ENCODE peak calls at places on chromosomes 5 and 9, in four cellular contexts. A is WTC11, L is K562, Y is HepG2. E is an unnamed sample.

GRCh38 chr5:177183142-177183541 is 49.6 kb downstream of the NSD1 start:
- DNase-seq in L (no peak), A (no peak), Y (no peak), E (no peak)

GRCh38 chr9:7223981-7224380 is 466.2 kb downstream of the KDM4C start:
- DNase-seq in L (no peak), A (no peak), Y (no peak), E (no peak)

GRCh38 chr5:113221294-113222176 is 213.3 kb downstream of the TSSK1B start:
- DNase-seq in L (no peak), A (no peak), Y (no peak), E (no peak)

GRCh38 chr5:163444526-163444925 is 7.1 kb downstream of the CCNG1 start:
- DNase-seq in A (no peak), Y (no peak), L (no peak), E (no peak)

GRCh38 chr5:79346420-79346824 is 110.5 kb downstream of the JMY start:
- DNase-seq in Y (no peak), L (peak), A (no peak), E (no peak)

GRCh38 chr9:116467740-116468351 is 219.3 kb upstream of the TRIM32 start:
- DNase-seq in Y (no peak), A (no peak), L (no peak), E (no peak)

GRCh38 chr9:114400219-114400618 is 12.4 kb upstream of the AKNA start:
- DNase-seq in A (no peak), L (no peak), Y (no peak), E (no peak)

GRCh38 chr5:9207820-9208418 is 338.0 kb downstream of the SEMA5A start:
- DNase-seq in L (peak), Y (peak), A (no peak), E (no peak)

GRCh38 chr5:88955403-88955802 is 72.4 kb upstream of the MEF2C start:
- DNase-seq in A (peak), Y (no peak), L (no peak), E (no peak)

GRCh38 chr9:127805620-127806019 is 2.9 kb downstream of the FPGS start:
- DNase-seq in L (peak), Y (peak), A (peak), E (peak)

GRCh38 chr5:119220576-119221197 is 135.1 kb upstream of the TNFAIP8 start:
- DNase-seq in A (no peak), Y (no peak), L (no peak), E (no peak)

GRCh38 chr9:98045234-98046160 is 11.0 kb upstream of the NANS start:
- DNase-seq in L (peak), Y (peak), A (no peak), E (no peak)

GRCh38 chr9:38229123-38229829 is 160.2 kb upstream of the SHB start:
- DNase-seq in L (no peak), A (no peak), Y (no peak), E (no peak)

GRCh38 chr5:179700401-179700918 is 1.7 kb downstream of the CANX start:
- DNase-seq in L (peak), Y (peak), A (no peak), E (no peak)

GRCh38 chr5:72556351-72557146 is 49.3 kb upstream of the ZNF366 start:
- DNase-seq in A (peak), L (no peak), Y (peak), E (no peak)

GRCh38 chr5:8944005-8944404 is 601.9 kb downstream of the SEMA5A start:
- DNase-seq in Y (no peak), L (no peak), A (no peak), E (no peak)

GRCh38 chr9:18606831-18607230 is 132.9 kb downstream of the ADAMTSL1 start:
- DNase-seq in A (peak), L (no peak), Y (no peak), E (no peak)

GRCh38 chr5:172145870-172146747 is 41.9 kb downstream of the STK10 start:
- DNase-seq in L (no peak), A (no peak), Y (no peak), E (no peak)

DNA sequence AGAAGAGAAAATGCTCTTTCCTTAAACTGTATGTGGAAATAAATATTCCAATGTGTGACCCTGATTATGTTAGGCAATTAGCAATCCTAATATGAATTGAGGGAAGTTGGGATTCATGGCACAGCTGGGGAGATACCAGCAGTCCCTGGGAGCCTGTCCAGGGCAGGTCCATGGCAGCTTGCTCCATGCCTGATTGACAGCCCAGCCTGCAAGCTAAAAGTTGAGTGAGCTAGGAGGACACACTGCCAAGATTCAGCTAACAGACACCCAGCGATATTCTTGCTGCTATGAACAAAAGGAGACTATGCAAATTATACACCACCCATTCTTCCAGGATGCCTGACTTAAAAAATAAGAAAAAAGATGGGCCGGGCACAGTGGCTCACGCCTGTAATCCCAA is 6.2 kb downstream of the TGFBI start:
- DNase-seq in L (no peak), A (no peak), Y (no peak), E (no peak)
- TF ChIP-seq SP1 in L (no peak), A (no peak), Y (no peak), E (no peak)

GRCh38 chr5:144060598-144060997 is 109.9 kb downstream of the YIPF5 start:
- DNase-seq in Y (no peak), A (no peak), L (no peak), E (no peak)
- TF ChIP-seq ELF4 in Y (no peak), A (no peak), L (no peak), E (no peak)

DNA sequence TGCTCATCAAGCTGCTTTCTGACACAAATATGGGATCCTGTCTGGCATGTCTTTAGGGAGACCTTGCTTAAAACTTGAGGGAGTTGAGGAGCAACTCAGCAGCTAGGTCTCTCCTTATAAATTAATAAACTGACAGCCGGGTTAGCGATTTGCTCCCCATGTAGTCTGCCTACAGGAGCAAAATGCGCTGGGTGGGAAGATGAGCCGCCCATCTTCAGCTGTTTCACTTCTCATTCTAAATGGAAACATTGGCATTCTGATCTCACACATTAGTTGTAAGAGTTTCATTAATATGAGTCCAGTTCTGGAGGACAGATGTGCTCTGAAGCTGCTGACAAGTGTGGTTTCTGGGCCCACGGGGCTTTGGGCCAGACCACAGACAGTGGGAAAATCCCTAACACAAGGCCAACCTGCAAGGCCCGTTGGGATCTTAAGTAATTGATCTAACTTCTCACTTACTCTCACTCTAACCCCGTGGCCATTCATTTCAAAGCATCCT is 197.0 kb downstream of the MCTP1 start:
- DNase-seq in L (no peak), A (no peak), Y (no peak), E (no peak)
- TF ChIP-seq SP1 in L (no peak), A (no peak), Y (no peak), E (no peak)

GRCh38 chr5:10424124-10424731 is 17.5 kb upstream of the ROPN1L start:
- DNase-seq in Y (peak), A (peak), L (peak), E (peak)
- TF ChIP-seq ELF4 in Y (no peak), A (no peak), L (no peak), E (no peak)

GRCh38 chr5:173455599-173455957 is 127.4 kb upstream of the STC2 start:
- DNase-seq in A (no peak), Y (no peak), L (no peak), E (no peak)

GRCh38 chr5:173456751-173457171 is 128.5 kb upstream of the STC2 start:
- DNase-seq in L (no peak), A (no peak), Y (no peak), E (no peak)

GRCh38 chr5:173454381-173454763 is 126.2 kb upstream of the STC2 start:
- DNase-seq in L (peak), A (no peak), Y (peak), E (no peak)

GRCh38 chr5:173453167-173453566 is 125.0 kb upstream of the STC2 start:
- DNase-seq in A (no peak), Y (no peak), L (no peak), E (no peak)

DNA sequence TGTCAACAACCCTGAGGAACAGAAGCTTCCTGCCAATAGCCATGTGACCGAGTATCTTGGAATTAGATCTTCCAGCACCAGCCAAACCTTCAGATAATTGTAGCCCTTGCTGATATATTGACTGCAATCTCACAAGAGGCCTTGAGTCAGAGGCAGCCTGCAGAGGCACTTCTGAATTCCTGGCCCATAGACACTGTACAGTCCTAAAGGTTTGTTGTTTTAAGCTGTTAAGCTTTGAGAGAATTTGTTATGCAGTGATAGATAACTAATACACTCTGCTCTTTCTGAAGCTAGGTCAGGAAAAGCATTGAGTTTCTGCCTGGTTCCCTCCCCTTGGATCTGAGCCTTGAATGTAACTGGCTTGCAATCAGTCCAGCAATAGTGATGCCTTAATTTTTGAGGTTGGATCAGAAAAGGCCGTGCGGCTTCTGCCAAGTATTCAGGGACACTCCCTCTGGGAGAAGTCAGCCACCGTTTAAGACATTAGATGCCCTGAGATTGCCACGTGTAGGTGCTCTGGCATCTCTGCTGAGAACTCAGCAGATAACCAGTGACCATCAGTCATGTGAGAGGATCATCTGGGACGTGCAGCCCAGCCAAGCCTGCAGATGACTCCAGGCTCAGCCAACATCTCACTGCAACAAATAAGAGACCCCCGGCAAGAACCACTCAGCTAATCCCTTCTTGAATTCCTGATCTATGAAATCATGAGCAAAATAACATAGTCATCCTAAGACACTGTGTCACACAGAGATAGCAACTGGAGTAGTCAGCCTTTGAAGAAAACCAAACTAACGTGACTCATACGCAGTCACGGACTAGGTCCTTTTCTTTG is 126.8 kb upstream of the STC2 start:
- DNase-seq in Y (peak), A (no peak), L (peak), E (no peak)
- TF ChIP-seq SP1 in Y (no peak), A (no peak), L (no peak), E (no peak)

DNA sequence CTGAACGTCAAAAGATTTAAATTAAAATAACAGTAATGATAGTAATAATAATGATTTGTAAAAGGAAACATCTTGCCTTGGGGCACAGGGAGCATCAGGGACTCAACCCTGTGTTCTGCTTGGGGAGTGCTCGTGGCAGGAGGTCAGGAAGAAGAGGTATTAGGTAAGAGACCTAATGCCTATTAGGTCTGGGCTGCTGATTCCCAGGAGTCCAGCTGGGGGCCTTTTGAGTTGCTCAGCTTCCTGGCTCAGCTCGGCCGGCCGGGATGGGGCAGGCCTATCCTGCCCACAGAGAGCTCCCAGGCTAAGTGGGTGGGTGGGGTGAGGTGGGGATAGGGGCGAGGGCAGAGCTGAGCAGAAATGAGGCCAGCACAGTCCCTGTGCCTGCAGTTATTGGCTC is 17.5 kb downstream of the LMX1B start:
- DNase-seq in A (no peak), Y (no peak), L (no peak), E (no peak)
- TF ChIP-seq ELF4 in A (no peak), Y (no peak), L (no peak), E (no peak)

GRCh38 chr9:109990541-109990940 is 210.5 kb downstream of the PALM2AKAP2 start:
- DNase-seq in Y (no peak), A (no peak), L (no peak), E (no peak)
- TF ChIP-seq SP1 in Y (no peak), A (no peak), L (no peak), E (no peak)

DNA sequence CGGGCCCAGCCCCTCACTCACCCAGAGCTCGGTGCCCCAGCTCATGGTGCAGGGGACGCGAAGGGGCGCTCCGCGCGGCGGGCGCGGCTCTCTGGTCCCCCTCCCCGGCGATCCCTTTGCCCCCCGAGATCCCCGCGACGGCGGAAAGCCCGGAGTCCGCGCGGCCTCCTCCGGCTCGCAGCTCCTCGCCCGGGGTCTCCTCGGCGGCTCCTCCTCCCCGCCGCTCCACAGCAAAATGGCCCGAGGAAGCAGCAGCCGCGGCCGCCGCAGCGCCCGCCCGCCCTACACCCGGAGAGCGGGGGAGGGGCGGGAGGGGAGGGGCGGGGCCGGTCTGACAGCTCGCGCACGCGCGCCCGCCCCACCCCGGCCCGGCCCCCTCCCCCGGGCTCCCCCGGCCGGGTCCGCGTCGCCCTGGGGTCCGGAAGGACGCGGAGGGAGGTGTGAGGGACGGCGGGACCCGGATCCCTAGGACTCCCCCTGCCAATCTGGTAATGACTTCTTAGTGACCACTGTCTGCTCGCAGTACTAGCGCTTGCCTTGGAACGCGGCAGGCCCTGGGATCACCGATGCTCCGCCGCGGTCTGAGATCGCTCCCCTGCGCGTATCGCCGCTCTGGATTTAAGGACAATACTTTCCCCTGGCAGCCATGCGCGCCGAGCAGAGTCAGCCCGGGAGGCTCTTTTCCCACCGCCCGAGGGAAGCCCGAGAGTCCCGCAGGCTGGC is at the start of gene FNBP1:
- DNase-seq in A (peak), L (peak), Y (peak), E (peak)
- TF ChIP-seq ELF4 in A (no peak), L (no peak), Y (no peak), E (no peak)

GRCh38 chr9:89189215-89189614 is 10.6 kb upstream of the SHC3 start:
- DNase-seq in Y (no peak), L (no peak), A (no peak), E (no peak)

GRCh38 chr9:89185980-89186379 is 7.4 kb upstream of the SHC3 start:
- DNase-seq in A (peak), L (peak), Y (no peak), E (peak)

GRCh38 chr9:89187541-89187940 is 8.9 kb upstream of the SHC3 start:
- DNase-seq in Y (no peak), L (no peak), A (no peak), E (no peak)

GRCh38 chr9:89191004-89191403 is 12.4 kb upstream of the SHC3 start:
- DNase-seq in A (no peak), L (no peak), Y (peak), E (no peak)

DNA sequence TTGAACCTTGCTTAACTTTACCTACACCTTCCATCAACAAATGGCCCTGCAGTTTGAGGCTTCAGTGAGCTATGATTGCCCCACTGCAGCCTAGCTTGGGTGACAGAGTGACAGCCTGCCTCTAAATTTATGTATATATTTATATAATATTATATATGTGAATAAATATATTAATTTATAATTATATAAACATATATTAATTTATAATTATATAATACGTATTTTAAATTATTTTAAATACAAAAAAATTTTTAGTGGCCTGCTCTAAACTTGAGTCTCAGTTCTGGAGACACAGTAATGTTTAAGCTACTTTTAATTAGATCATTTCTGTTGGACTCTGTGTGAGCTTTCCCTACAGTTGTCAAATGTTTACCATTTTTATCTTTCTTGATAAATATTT is 9.3 kb upstream of the SHC3 start:
- DNase-seq in Y (no peak), L (no peak), A (no peak), E (no peak)
- TF ChIP-seq SP1 in Y (no peak), L (no peak), A (no peak), E (no peak)

DNA sequence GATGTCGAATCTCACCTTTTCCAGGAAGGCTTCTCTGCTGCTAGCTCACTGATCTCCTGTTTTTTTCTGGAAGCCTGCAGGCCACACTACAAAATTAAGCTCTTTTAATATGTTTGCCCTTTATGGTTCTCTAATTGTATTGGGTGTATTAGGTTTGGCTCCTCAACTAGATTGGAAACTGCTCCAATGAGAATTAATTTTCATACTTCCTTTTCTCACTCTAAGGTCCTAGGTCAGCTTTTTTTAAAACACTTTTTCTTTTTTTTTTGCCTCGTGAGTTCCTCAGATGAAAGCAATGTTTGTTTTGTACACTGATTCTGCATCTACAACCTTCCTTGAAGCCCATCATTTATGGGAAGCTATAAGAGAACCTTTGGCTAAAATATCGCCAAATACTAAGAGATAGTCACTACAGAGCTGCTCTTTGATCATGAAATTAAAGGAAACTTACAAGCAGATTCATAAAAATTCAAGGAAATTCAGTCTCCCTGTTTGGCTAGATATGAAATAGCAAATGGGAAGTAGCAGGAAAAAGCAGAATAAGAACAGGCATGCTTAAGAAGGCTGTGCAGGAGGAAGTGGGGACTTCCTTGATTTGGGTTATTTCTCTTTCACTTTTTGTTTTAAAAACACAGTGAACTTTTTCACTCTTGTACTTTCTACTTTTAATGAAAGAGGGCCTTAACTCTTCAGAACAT is 55.2 kb upstream of the FYB1 start:
- DNase-seq in A (no peak), Y (no peak), L (no peak), E (no peak)
- TF ChIP-seq ELF4 in A (no peak), Y (no peak), L (no peak), E (no peak)

E was measured in HEK293T.